ENCODE peak calls at places on chromosomes 11 and 22, in seven cellular contexts. P, D, M, O, R, I and Q are unnamed samples.

GRCh38 chr11:65633390-65634139 is 4.3 kb upstream of the SIPA1 start:
- DNase-seq in P (no peak), D (no peak), M (no peak), O (no peak), R (no peak), I (no peak), Q (no peak)

GRCh38 chr11:7538023-7538422 is 24.2 kb downstream of the PPFIBP2 start:
- DNase-seq in P (no peak), D (no peak), M (peak; percentile 50), O (no peak), R (no peak), I (no peak), Q (no peak)

GRCh38 chr22:20433191-20433590 is 4.4 kb downstream of the SCARF2 start:
- DNase-seq in P (no peak), D (no peak), M (no peak), O (no peak), R (no peak), I (no peak), Q (no peak)

GRCh38 chr22:20602589-20603164 is 95.3 kb downstream of the MED15 start:
- DNase-seq in P (no peak), D (no peak), M (no peak), O (no peak), R (no peak), I (no peak), Q (no peak)

GRCh38 chr22:37072673-37073072 is 21.1 kb downstream of the KCTD17 start:
- DNase-seq in P (no peak), D (no peak), M (no peak), O (no peak), R (no peak), I (no peak), Q (no peak)

GRCh38 chr11:119366690-119367620 is 14.5 kb downstream of the USP2 start:
- DNase-seq in P (no peak), D (no peak), M (peak; percentile 73), O (no peak), R (no peak), I (no peak), Q (no peak)

GRCh38 chr22:22745225-22746060 is 101.0 kb downstream of the GGTLC2 start:
- DNase-seq in P (peak; percentile 3), D (peak; percentile 33), M (peak; percentile 46), O (no peak), R (no peak), I (peak; percentile 39), Q (peak; percentile 24)

GRCh38 chr11:65498042-65498726 is 661 bp upstream of the MALAT1 start:
- DNase-seq in P (no peak), D (peak; percentile 69), M (peak; percentile 75), O (peak; percentile 69), R (no peak), I (peak; percentile 65), Q (no peak)

GRCh38 chr11:11701070-11701469 is 79.3 kb upstream of the GALNT18 start:
- DNase-seq in P (peak; percentile 6), D (peak; percentile 45), M (peak; percentile 47), O (no peak), R (no peak), I (peak; percentile 49), Q (no peak)

GRCh38 chr22:22882033-22882717 is 5.4 kb upstream of the IGLL5 start:
- DNase-seq in P (no peak), D (peak; percentile 35), M (no peak), O (no peak), R (no peak), I (peak; percentile 18), Q (no peak)

GRCh38 chr22:48724899-48725298 is 1102.8 kb downstream of the BRD1 start:
- DNase-seq in P (no peak), D (no peak), M (no peak), O (no peak), R (no peak), I (no peak), Q (no peak)

GRCh38 chr11:127066426-127067090 is 66.0 kb upstream of the KIRREL3 start:
- DNase-seq in P (no peak), D (no peak), M (no peak), O (no peak), R (no peak), I (peak; percentile 13), Q (no peak)

GRCh38 chr22:42344391-42344861 is 74.0 kb upstream of the TCF20 start:
- DNase-seq in P (no peak), D (peak; percentile 40), M (no peak), O (no peak), R (no peak), I (peak; percentile 51), Q (peak; percentile 91)

GRCh38 chr11:8765294-8765693 is 82.7 kb downstream of the RPL27A start:
- DNase-seq in P (peak; percentile 30), D (peak; percentile 53), M (peak; percentile 57), O (no peak), R (no peak), I (peak; percentile 20), Q (no peak)

GRCh38 chr22:49437956-49438355 is 389.7 kb downstream of the BRD1 start:
- DNase-seq in P (no peak), D (no peak), M (no peak), O (no peak), R (no peak), I (no peak), Q (no peak)

GRCh38 chr22:50729391-50730012 is 8.5 kb upstream of the ACR start:
- DNase-seq in P (no peak), D (no peak), M (no peak), O (peak; percentile 66), R (no peak), I (no peak), Q (no peak)